ENCODE peak calls at places on chromosomes 5 and 9, in seven cellular contexts. One of them, this sample, is unnamed.

GRCh38 chr9:127858041-127858512 is 3.6 kb upstream of the ENG start:
- DNase-seq in IMR-90: no peak
- DNase-seq in fibroblast of lung: no peak
- DNase-seq in mesothelial cell of epicardium: no peak
- DNase-seq in tibial artery: no peak
- DNase-seq in endothelial cell: no peak
- DNase-seq in heart right ventricle: peak
- DNase-seq in this sample: no peak

GRCh38 chr9:124348831-124349230 is 66.4 kb downstream of the PSMB7 start:
- DNase-seq in heart right ventricle: no peak
- DNase-seq in endothelial cell: no peak
- DNase-seq in tibial artery: peak
- DNase-seq in fibroblast of lung: no peak
- DNase-seq in IMR-90: no peak
- DNase-seq in mesothelial cell of epicardium: no peak
- DNase-seq in this sample: no peak

GRCh38 chr5:17928571-17928970 is 294.3 kb downstream of the TAF11L14 start:
- DNase-seq in fibroblast of lung: peak
- DNase-seq in IMR-90: no peak
- DNase-seq in mesothelial cell of epicardium: no peak
- DNase-seq in endothelial cell: no peak
- DNase-seq in heart right ventricle: no peak
- DNase-seq in tibial artery: peak
- DNase-seq in this sample: no peak

GRCh38 chr5:150353395-150353675 is 4.2 kb upstream of the TCOF1 start:
- DNase-seq in mesothelial cell of epicardium: no peak
- DNase-seq in endothelial cell: no peak
- DNase-seq in IMR-90: no peak
- DNase-seq in heart right ventricle: no peak
- DNase-seq in fibroblast of lung: no peak
- DNase-seq in tibial artery: no peak
- DNase-seq in this sample: no peak

GRCh38 chr9:73079326-73079725 is 72.3 kb upstream of the ANXA1 start:
- DNase-seq in IMR-90: no peak
- DNase-seq in fibroblast of lung: peak
- DNase-seq in tibial artery: no peak
- DNase-seq in heart right ventricle: no peak
- DNase-seq in endothelial cell: no peak
- DNase-seq in mesothelial cell of epicardium: no peak
- DNase-seq in this sample: no peak

GRCh38 chr5:173712609-173713176 is 96.2 kb upstream of the BOD1 start:
- DNase-seq in fibroblast of lung: no peak
- DNase-seq in heart right ventricle: no peak
- DNase-seq in IMR-90: no peak
- DNase-seq in endothelial cell: no peak
- DNase-seq in mesothelial cell of epicardium: no peak
- DNase-seq in tibial artery: no peak
- DNase-seq in this sample: no peak

GRCh38 chr5:54425258-54425657 is 30.2 kb upstream of the HSPB3 start:
- DNase-seq in heart right ventricle: no peak
- DNase-seq in IMR-90: no peak
- DNase-seq in mesothelial cell of epicardium: no peak
- DNase-seq in fibroblast of lung: no peak
- DNase-seq in endothelial cell: no peak
- DNase-seq in tibial artery: no peak
- DNase-seq in this sample: no peak

GRCh38 chr5:115033861-115034260 is 135.8 kb downstream of the TRIM36 start:
- DNase-seq in fibroblast of lung: no peak
- DNase-seq in endothelial cell: peak
- DNase-seq in mesothelial cell of epicardium: no peak
- DNase-seq in heart right ventricle: no peak
- DNase-seq in tibial artery: no peak
- DNase-seq in IMR-90: no peak
- DNase-seq in this sample: no peak

GRCh38 chr5:168162464-168162863 is 129.0 kb upstream of the WWC1 start:
- DNase-seq in fibroblast of lung: no peak
- DNase-seq in IMR-90: no peak
- DNase-seq in tibial artery: no peak
- DNase-seq in mesothelial cell of epicardium: no peak
- DNase-seq in endothelial cell: no peak
- DNase-seq in heart right ventricle: no peak
- DNase-seq in this sample: no peak

GRCh38 chr5:179827684-179828083 is 7.0 kb downstream of the SQSTM1 start:
- DNase-seq in fibroblast of lung: peak
- DNase-seq in heart right ventricle: no peak
- DNase-seq in endothelial cell: no peak
- DNase-seq in IMR-90: peak
- DNase-seq in tibial artery: no peak
- DNase-seq in mesothelial cell of epicardium: no peak
- DNase-seq in this sample: no peak

GRCh38 chr5:31626156-31626555 is 12.8 kb upstream of the PDZD2 start:
- DNase-seq in IMR-90: no peak
- DNase-seq in endothelial cell: no peak
- DNase-seq in heart right ventricle: peak
- DNase-seq in mesothelial cell of epicardium: no peak
- DNase-seq in fibroblast of lung: no peak
- DNase-seq in tibial artery: no peak
- DNase-seq in this sample: no peak

GRCh38 chr5:179378116-179378440 is 32.8 kb upstream of the ADAMTS2 start:
- DNase-seq in tibial artery: no peak
- DNase-seq in IMR-90: no peak
- DNase-seq in mesothelial cell of epicardium: no peak
- DNase-seq in endothelial cell: no peak
- DNase-seq in fibroblast of lung: no peak
- DNase-seq in heart right ventricle: no peak
- DNase-seq in this sample: no peak

GRCh38 chr5:176413255-176413565 is 3.1 kb downstream of the CLTB start:
- DNase-seq in heart right ventricle: no peak
- DNase-seq in fibroblast of lung: no peak
- DNase-seq in endothelial cell: no peak
- DNase-seq in IMR-90: no peak
- DNase-seq in mesothelial cell of epicardium: no peak
- DNase-seq in tibial artery: no peak
- DNase-seq in this sample: no peak

GRCh38 chr9:123234853-123235252 is 33.5 kb downstream of the STRBP start:
- DNase-seq in heart right ventricle: no peak
- DNase-seq in mesothelial cell of epicardium: no peak
- DNase-seq in tibial artery: no peak
- DNase-seq in endothelial cell: no peak
- DNase-seq in IMR-90: no peak
- DNase-seq in fibroblast of lung: no peak
- DNase-seq in this sample: no peak

GRCh38 chr5:115098041-115098702 is 71.5 kb downstream of the TRIM36 start:
- DNase-seq in heart right ventricle: no peak
- DNase-seq in mesothelial cell of epicardium: no peak
- DNase-seq in IMR-90: peak
- DNase-seq in fibroblast of lung: peak
- DNase-seq in tibial artery: no peak
- DNase-seq in endothelial cell: peak
- DNase-seq in this sample: no peak

GRCh38 chr9:33175633-33176325 is 8.6 kb upstream of the B4GALT1 start:
- DNase-seq in tibial artery: no peak
- DNase-seq in mesothelial cell of epicardium: no peak
- DNase-seq in fibroblast of lung: no peak
- DNase-seq in endothelial cell: no peak
- DNase-seq in IMR-90: no peak
- DNase-seq in heart right ventricle: no peak
- DNase-seq in this sample: no peak

GRCh38 chr9:137437691-137438590 is 3.2 kb downstream of the ENTPD8 start:
- DNase-seq in IMR-90: no peak
- DNase-seq in mesothelial cell of epicardium: peak
- DNase-seq in heart right ventricle: no peak
- DNase-seq in endothelial cell: no peak
- DNase-seq in fibroblast of lung: no peak
- DNase-seq in tibial artery: no peak
- DNase-seq in this sample: no peak

GRCh38 chr5:157290156-157290980 is 24.4 kb downstream of the CYFIP2 start:
- DNase-seq in fibroblast of lung: peak
- DNase-seq in endothelial cell: no peak
- DNase-seq in heart right ventricle: no peak
- DNase-seq in tibial artery: no peak
- DNase-seq in IMR-90: peak
- DNase-seq in mesothelial cell of epicardium: no peak
- DNase-seq in this sample: no peak

GRCh38 chr9:138050472-138051330 is 173.1 kb downstream of the CACNA1B start:
- DNase-seq in tibial artery: no peak
- DNase-seq in IMR-90: no peak
- DNase-seq in heart right ventricle: no peak
- DNase-seq in mesothelial cell of epicardium: no peak
- DNase-seq in fibroblast of lung: no peak
- DNase-seq in endothelial cell: no peak
- DNase-seq in this sample: no peak

GRCh38 chr9:78552802-78553201 is 255.9 kb downstream of the PSAT1 start:
- DNase-seq in mesothelial cell of epicardium: no peak
- DNase-seq in heart right ventricle: no peak
- DNase-seq in endothelial cell: no peak
- DNase-seq in fibroblast of lung: peak
- DNase-seq in IMR-90: peak
- DNase-seq in tibial artery: no peak
- DNase-seq in this sample: no peak

GRCh38 chr9:112644449-112644965 is 73.4 kb downstream of the INIP start:
- DNase-seq in heart right ventricle: no peak
- DNase-seq in mesothelial cell of epicardium: no peak
- DNase-seq in tibial artery: no peak
- DNase-seq in IMR-90: no peak
- DNase-seq in fibroblast of lung: no peak
- DNase-seq in endothelial cell: no peak
- DNase-seq in this sample: no peak

GRCh38 chr9:88051138-88051537 is 76.8 kb upstream of the CDK20 start:
- DNase-seq in IMR-90: no peak
- DNase-seq in mesothelial cell of epicardium: no peak
- DNase-seq in heart right ventricle: no peak
- DNase-seq in tibial artery: no peak
- DNase-seq in endothelial cell: no peak
- DNase-seq in fibroblast of lung: no peak
- DNase-seq in this sample: no peak

GRCh38 chr5:5341531-5342292 is 80.8 kb upstream of the ICE1 start:
- DNase-seq in endothelial cell: no peak
- DNase-seq in fibroblast of lung: peak
- DNase-seq in IMR-90: no peak
- DNase-seq in heart right ventricle: no peak
- DNase-seq in tibial artery: no peak
- DNase-seq in mesothelial cell of epicardium: no peak
- DNase-seq in this sample: no peak

GRCh38 chr9:73125651-73126050 is 26.0 kb upstream of the ANXA1 start:
- DNase-seq in IMR-90: peak
- DNase-seq in tibial artery: no peak
- DNase-seq in endothelial cell: no peak
- DNase-seq in mesothelial cell of epicardium: no peak
- DNase-seq in heart right ventricle: no peak
- DNase-seq in fibroblast of lung: peak
- DNase-seq in this sample: no peak

GRCh38 chr9:131621551-131622321 is 76.4 kb downstream of the PRRT1B start:
- DNase-seq in tibial artery: no peak
- DNase-seq in fibroblast of lung: no peak
- DNase-seq in heart right ventricle: no peak
- DNase-seq in IMR-90: no peak
- DNase-seq in endothelial cell: no peak
- DNase-seq in mesothelial cell of epicardium: no peak
- DNase-seq in this sample: no peak

GRCh38 chr9:130997925-130998595 is 10.9 kb upstream of the LAMC3 start:
- DNase-seq in tibial artery: peak
- DNase-seq in endothelial cell: peak
- DNase-seq in fibroblast of lung: peak
- DNase-seq in IMR-90: peak
- DNase-seq in mesothelial cell of epicardium: no peak
- DNase-seq in heart right ventricle: peak
- DNase-seq in this sample: peak

DNA sequence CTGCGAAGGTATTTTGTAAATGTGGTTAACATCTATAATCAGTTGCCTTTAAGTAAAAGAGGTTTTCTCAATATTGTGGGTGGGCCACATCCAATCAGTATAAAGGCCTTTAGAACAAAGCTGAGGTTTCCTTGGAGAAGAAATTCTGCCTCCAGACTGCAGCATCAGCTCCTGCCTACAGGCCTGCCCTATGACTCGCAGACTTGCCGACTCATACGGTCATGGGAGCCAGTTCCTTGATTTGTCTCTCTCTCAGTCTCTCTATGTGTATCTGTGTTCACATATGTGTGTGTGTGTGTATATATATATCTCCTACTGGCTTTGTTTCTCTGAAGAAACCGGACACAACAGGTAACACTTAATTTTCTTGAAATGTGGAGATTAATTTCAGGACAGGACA is 45.3 kb downstream of the SLC36A1 start:
- DNase-seq in tibial artery: no peak
- DNase-seq in endothelial cell: no peak
- DNase-seq in fibroblast of lung: peak
- DNase-seq in IMR-90: peak
- DNase-seq in mesothelial cell of epicardium: no peak
- DNase-seq in heart right ventricle: no peak
- DNase-seq in this sample: no peak
- TF ChIP-seq CTCF in tibial artery: no peak
- TF ChIP-seq CTCF in endothelial cell: no peak
- TF ChIP-seq CTCF in fibroblast of lung: no peak
- TF ChIP-seq CTCF in IMR-90: no peak
- TF ChIP-seq CTCF in mesothelial cell of epicardium: no peak
- TF ChIP-seq CTCF in heart right ventricle: no peak
- TF ChIP-seq CTCF in this sample: no peak

DNA sequence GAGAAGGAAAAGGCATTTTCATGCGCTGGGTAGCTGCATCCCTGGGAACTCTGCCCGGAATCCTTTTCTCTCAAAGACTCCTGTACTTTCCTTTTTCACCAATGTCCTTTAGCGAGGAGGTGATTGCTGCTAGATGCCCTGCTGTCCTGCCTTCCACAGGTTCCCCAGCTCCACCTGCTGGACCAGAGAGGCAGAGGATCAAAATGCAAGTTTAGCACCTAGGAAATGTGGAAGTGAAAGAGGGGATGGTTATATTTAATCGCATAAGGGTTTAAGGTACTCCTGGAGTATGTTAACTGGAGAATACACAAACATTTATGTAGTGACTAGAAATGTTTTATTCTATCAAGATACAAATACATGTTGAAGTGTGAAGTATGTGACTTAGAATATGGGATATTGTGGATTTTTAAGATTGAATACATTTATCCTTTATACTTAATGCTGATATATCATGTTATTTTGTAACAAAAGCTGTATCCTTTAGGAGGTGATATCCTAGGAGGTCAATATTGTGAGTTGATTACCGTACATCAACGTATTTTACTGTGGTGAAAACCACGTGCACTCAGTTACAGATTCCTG is 145.8 kb downstream of the ARHGAP26 start:
- DNase-seq in fibroblast of lung: peak
- DNase-seq in heart right ventricle: no peak
- DNase-seq in endothelial cell: peak
- DNase-seq in mesothelial cell of epicardium: no peak
- DNase-seq in tibial artery: no peak
- DNase-seq in IMR-90: peak
- DNase-seq in this sample: peak
- TF ChIP-seq CTCF in fibroblast of lung: peak
- TF ChIP-seq CTCF in heart right ventricle: peak
- TF ChIP-seq CTCF in endothelial cell: peak
- TF ChIP-seq CTCF in mesothelial cell of epicardium: peak
- TF ChIP-seq CTCF in tibial artery: no peak
- TF ChIP-seq CTCF in IMR-90: peak
- TF ChIP-seq CTCF in this sample: peak

GRCh38 chr9:27888661-27889295 is 315.5 kb upstream of the C9orf72 start:
- DNase-seq in endothelial cell: peak
- DNase-seq in heart right ventricle: no peak
- DNase-seq in mesothelial cell of epicardium: no peak
- DNase-seq in IMR-90: no peak
- DNase-seq in tibial artery: no peak
- DNase-seq in fibroblast of lung: no peak
- DNase-seq in this sample: no peak
- TF ChIP-seq CTCF in endothelial cell: peak
- TF ChIP-seq CTCF in heart right ventricle: peak
- TF ChIP-seq CTCF in mesothelial cell of epicardium: peak
- TF ChIP-seq CTCF in IMR-90: peak
- TF ChIP-seq CTCF in tibial artery: peak
- TF ChIP-seq CTCF in fibroblast of lung: peak
- TF ChIP-seq CTCF in this sample: peak

GRCh38 chr5:158462349-158463114 is 603.6 kb upstream of the CLINT1 start:
- DNase-seq in fibroblast of lung: no peak
- DNase-seq in endothelial cell: no peak
- DNase-seq in heart right ventricle: no peak
- DNase-seq in mesothelial cell of epicardium: no peak
- DNase-seq in tibial artery: no peak
- DNase-seq in IMR-90: no peak
- DNase-seq in this sample: no peak
- TF ChIP-seq CTCF in fibroblast of lung: no peak
- TF ChIP-seq CTCF in endothelial cell: no peak
- TF ChIP-seq CTCF in heart right ventricle: no peak
- TF ChIP-seq CTCF in mesothelial cell of epicardium: no peak
- TF ChIP-seq CTCF in tibial artery: no peak
- TF ChIP-seq CTCF in IMR-90: no peak
- TF ChIP-seq CTCF in this sample: no peak